ENCODE peak calls at places on chromosomes 6 and 20, in eight cellular contexts. One of them, this sample, is unnamed. For H3K9me3, the result is how much of the 10 kb centered on the place peaks cover.

GRCh38 chr6:84825461-84825860 is 61.1 kb upstream of the TBX18 start:
- DNase-seq in colonic mucosa: no peak
- DNase-seq in cardiac muscle cell: peak
- DNase-seq in CD8-positive, alpha-beta memory T cell: no peak
- DNase-seq in psoas muscle: no peak
- DNase-seq in adrenal gland: no peak
- DNase-seq in lower lobe of right lung: no peak
- DNase-seq in iPS DF 6.9: no peak
- DNase-seq in this sample: no peak

GRCh38 chr6:125377621-125378020 is 75.9 kb upstream of the HDDC2 start:
- DNase-seq in colonic mucosa: no peak
- DNase-seq in cardiac muscle cell: peak
- DNase-seq in CD8-positive, alpha-beta memory T cell: no peak
- DNase-seq in psoas muscle: no peak
- DNase-seq in adrenal gland: no peak
- DNase-seq in lower lobe of right lung: no peak
- DNase-seq in iPS DF 6.9: no peak
- DNase-seq in this sample: no peak

GRCh38 chr6:189676-190075 is 102.6 kb upstream of the DUSP22 start:
- DNase-seq in colonic mucosa: no peak
- DNase-seq in cardiac muscle cell: no peak
- DNase-seq in CD8-positive, alpha-beta memory T cell: no peak
- DNase-seq in psoas muscle: no peak
- DNase-seq in adrenal gland: no peak
- DNase-seq in lower lobe of right lung: peak
- DNase-seq in iPS DF 6.9: no peak
- DNase-seq in this sample: no peak

GRCh38 chr6:26311012-26311384 is 54.0 kb upstream of the BTN3A2 start:
- DNase-seq in colonic mucosa: peak
- DNase-seq in cardiac muscle cell: peak
- DNase-seq in CD8-positive, alpha-beta memory T cell: peak
- DNase-seq in psoas muscle: no peak
- DNase-seq in adrenal gland: peak
- DNase-seq in lower lobe of right lung: no peak
- DNase-seq in iPS DF 6.9: no peak
- DNase-seq in this sample: no peak

GRCh38 chr6:88843040-88843439 is 120.4 kb downstream of the RNGTT start:
- DNase-seq in colonic mucosa: no peak
- DNase-seq in cardiac muscle cell: peak
- DNase-seq in CD8-positive, alpha-beta memory T cell: no peak
- DNase-seq in psoas muscle: no peak
- DNase-seq in adrenal gland: no peak
- DNase-seq in lower lobe of right lung: no peak
- DNase-seq in iPS DF 6.9: no peak
- DNase-seq in this sample: no peak

GRCh38 chr6:157240960-157241311 is 82.4 kb downstream of the TMEM242 start:
- DNase-seq in colonic mucosa: no peak
- DNase-seq in cardiac muscle cell: no peak
- DNase-seq in CD8-positive, alpha-beta memory T cell: no peak
- DNase-seq in psoas muscle: no peak
- DNase-seq in adrenal gland: no peak
- DNase-seq in lower lobe of right lung: no peak
- DNase-seq in iPS DF 6.9: no peak
- DNase-seq in this sample: no peak

GRCh38 chr6:10416863-10417641 is 2.2 kb upstream of the TFAP2A start:
- DNase-seq in colonic mucosa: no peak
- DNase-seq in cardiac muscle cell: no peak
- DNase-seq in CD8-positive, alpha-beta memory T cell: no peak
- DNase-seq in psoas muscle: no peak
- DNase-seq in adrenal gland: no peak
- DNase-seq in lower lobe of right lung: peak
- DNase-seq in iPS DF 6.9: no peak
- DNase-seq in this sample: peak

GRCh38 chr20:59322813-59323469 is 22.5 kb downstream of the EDN3 start:
- DNase-seq in colonic mucosa: no peak
- DNase-seq in cardiac muscle cell: no peak
- DNase-seq in CD8-positive, alpha-beta memory T cell: no peak
- DNase-seq in psoas muscle: no peak
- DNase-seq in adrenal gland: no peak
- DNase-seq in lower lobe of right lung: no peak
- DNase-seq in iPS DF 6.9: no peak
- DNase-seq in this sample: no peak

GRCh38 chr6:103011605-103012004 is 1618.1 kb downstream of the GRIK2 start:
- DNase-seq in colonic mucosa: no peak
- DNase-seq in cardiac muscle cell: no peak
- DNase-seq in CD8-positive, alpha-beta memory T cell: no peak
- DNase-seq in psoas muscle: no peak
- DNase-seq in adrenal gland: no peak
- DNase-seq in lower lobe of right lung: no peak
- DNase-seq in iPS DF 6.9: no peak
- DNase-seq in this sample: no peak

GRCh38 chr6:84867521-84867920 is 103.1 kb upstream of the TBX18 start:
- DNase-seq in colonic mucosa: no peak
- DNase-seq in cardiac muscle cell: peak
- DNase-seq in CD8-positive, alpha-beta memory T cell: no peak
- DNase-seq in psoas muscle: no peak
- DNase-seq in adrenal gland: no peak
- DNase-seq in lower lobe of right lung: no peak
- DNase-seq in iPS DF 6.9: no peak
- DNase-seq in this sample: no peak

GRCh38 chr6:167576798-167577528 is 249.7 kb upstream of the AFDN start:
- DNase-seq in colonic mucosa: peak
- DNase-seq in cardiac muscle cell: no peak
- DNase-seq in CD8-positive, alpha-beta memory T cell: no peak
- DNase-seq in psoas muscle: no peak
- DNase-seq in adrenal gland: no peak
- DNase-seq in lower lobe of right lung: no peak
- DNase-seq in iPS DF 6.9: no peak
- DNase-seq in this sample: no peak

GRCh38 chr6:167574431-167575097 is 249.7 kb downstream of the TTLL2 start:
- DNase-seq in colonic mucosa: peak
- DNase-seq in cardiac muscle cell: peak
- DNase-seq in CD8-positive, alpha-beta memory T cell: no peak
- DNase-seq in psoas muscle: peak
- DNase-seq in adrenal gland: no peak
- DNase-seq in lower lobe of right lung: no peak
- DNase-seq in iPS DF 6.9: no peak
- DNase-seq in this sample: no peak

GRCh38 chr6:167573461-167574215 is 248.8 kb downstream of the TTLL2 start:
- DNase-seq in colonic mucosa: peak
- DNase-seq in cardiac muscle cell: peak
- DNase-seq in CD8-positive, alpha-beta memory T cell: no peak
- DNase-seq in psoas muscle: no peak
- DNase-seq in adrenal gland: no peak
- DNase-seq in lower lobe of right lung: no peak
- DNase-seq in iPS DF 6.9: no peak
- DNase-seq in this sample: peak

GRCh38 chr6:167576050-167576741 is 250.5 kb upstream of the AFDN start:
- DNase-seq in colonic mucosa: peak
- DNase-seq in cardiac muscle cell: no peak
- DNase-seq in CD8-positive, alpha-beta memory T cell: no peak
- DNase-seq in psoas muscle: no peak
- DNase-seq in adrenal gland: no peak
- DNase-seq in lower lobe of right lung: no peak
- DNase-seq in iPS DF 6.9: no peak
- DNase-seq in this sample: no peak

GRCh38 chr6:167575201-167575696 is 250.4 kb downstream of the TTLL2 start:
- DNase-seq in colonic mucosa: peak
- DNase-seq in cardiac muscle cell: peak
- DNase-seq in CD8-positive, alpha-beta memory T cell: no peak
- DNase-seq in psoas muscle: no peak
- DNase-seq in adrenal gland: no peak
- DNase-seq in lower lobe of right lung: no peak
- DNase-seq in iPS DF 6.9: no peak
- DNase-seq in this sample: no peak
- H3K4me3 ChIP-seq in colonic mucosa: no peak
- H3K4me3 ChIP-seq in cardiac muscle cell: no peak
- H3K4me3 ChIP-seq in CD8-positive, alpha-beta memory T cell: no peak
- H3K4me3 ChIP-seq in psoas muscle: peak
- H3K4me3 ChIP-seq in adrenal gland: no peak
- H3K4me3 ChIP-seq in lower lobe of right lung: no peak
- H3K4me3 ChIP-seq in iPS DF 6.9: no peak
- H3K4me3 ChIP-seq in this sample: no peak

GRCh38 chr20:5282561-5282960 is 34.2 kb downstream of the PROKR2 start:
- DNase-seq in colonic mucosa: no peak
- DNase-seq in cardiac muscle cell: no peak
- DNase-seq in CD8-positive, alpha-beta memory T cell: no peak
- DNase-seq in psoas muscle: no peak
- DNase-seq in adrenal gland: no peak
- DNase-seq in lower lobe of right lung: no peak
- DNase-seq in iPS DF 6.9: no peak
- DNase-seq in this sample: no peak
- H3K9me3 ChIP-seq in colonic mucosa: under half
- H3K9me3 ChIP-seq in cardiac muscle cell: under half
- H3K9me3 ChIP-seq in CD8-positive, alpha-beta memory T cell: under half
- H3K9me3 ChIP-seq in psoas muscle: under half
- H3K9me3 ChIP-seq in adrenal gland: under half
- H3K9me3 ChIP-seq in lower lobe of right lung: under half
- H3K9me3 ChIP-seq in iPS DF 6.9: under half
- H3K9me3 ChIP-seq in this sample: under half

GRCh38 chr6:43231053-43231452 is 1.8 kb upstream of the DNPH1 start:
- DNase-seq in colonic mucosa: no peak
- DNase-seq in cardiac muscle cell: no peak
- DNase-seq in CD8-positive, alpha-beta memory T cell: no peak
- DNase-seq in psoas muscle: peak
- DNase-seq in adrenal gland: no peak
- DNase-seq in lower lobe of right lung: no peak
- DNase-seq in iPS DF 6.9: no peak
- DNase-seq in this sample: no peak

GRCh38 chr6:43231735-43232450 is 2.6 kb upstream of the DNPH1 start:
- DNase-seq in colonic mucosa: no peak
- DNase-seq in cardiac muscle cell: no peak
- DNase-seq in CD8-positive, alpha-beta memory T cell: no peak
- DNase-seq in psoas muscle: no peak
- DNase-seq in adrenal gland: no peak
- DNase-seq in lower lobe of right lung: no peak
- DNase-seq in iPS DF 6.9: no peak
- DNase-seq in this sample: no peak

GRCh38 chr6:43226192-43226851 is 3.0 kb downstream of the DNPH1 start:
- DNase-seq in colonic mucosa: no peak
- DNase-seq in cardiac muscle cell: no peak
- DNase-seq in CD8-positive, alpha-beta memory T cell: no peak
- DNase-seq in psoas muscle: peak
- DNase-seq in adrenal gland: no peak
- DNase-seq in lower lobe of right lung: no peak
- DNase-seq in iPS DF 6.9: no peak
- DNase-seq in this sample: no peak

GRCh38 chr6:43228951-43229802 is at the start of gene DNPH1:
- DNase-seq in colonic mucosa: peak
- DNase-seq in cardiac muscle cell: peak
- DNase-seq in CD8-positive, alpha-beta memory T cell: peak
- DNase-seq in psoas muscle: peak
- DNase-seq in adrenal gland: peak
- DNase-seq in lower lobe of right lung: peak
- DNase-seq in iPS DF 6.9: peak
- DNase-seq in this sample: peak

GRCh38 chr6:43229803-43230239 is 540 bp upstream of the DNPH1 start:
- DNase-seq in colonic mucosa: no peak
- DNase-seq in cardiac muscle cell: no peak
- DNase-seq in CD8-positive, alpha-beta memory T cell: no peak
- DNase-seq in psoas muscle: no peak
- DNase-seq in adrenal gland: no peak
- DNase-seq in lower lobe of right lung: no peak
- DNase-seq in iPS DF 6.9: no peak
- DNase-seq in this sample: no peak
- H3K4me3 ChIP-seq in colonic mucosa: no peak
- H3K4me3 ChIP-seq in cardiac muscle cell: no peak
- H3K4me3 ChIP-seq in CD8-positive, alpha-beta memory T cell: peak
- H3K4me3 ChIP-seq in psoas muscle: peak
- H3K4me3 ChIP-seq in adrenal gland: no peak
- H3K4me3 ChIP-seq in lower lobe of right lung: peak
- H3K4me3 ChIP-seq in iPS DF 6.9: no peak
- H3K4me3 ChIP-seq in this sample: no peak

DNA sequence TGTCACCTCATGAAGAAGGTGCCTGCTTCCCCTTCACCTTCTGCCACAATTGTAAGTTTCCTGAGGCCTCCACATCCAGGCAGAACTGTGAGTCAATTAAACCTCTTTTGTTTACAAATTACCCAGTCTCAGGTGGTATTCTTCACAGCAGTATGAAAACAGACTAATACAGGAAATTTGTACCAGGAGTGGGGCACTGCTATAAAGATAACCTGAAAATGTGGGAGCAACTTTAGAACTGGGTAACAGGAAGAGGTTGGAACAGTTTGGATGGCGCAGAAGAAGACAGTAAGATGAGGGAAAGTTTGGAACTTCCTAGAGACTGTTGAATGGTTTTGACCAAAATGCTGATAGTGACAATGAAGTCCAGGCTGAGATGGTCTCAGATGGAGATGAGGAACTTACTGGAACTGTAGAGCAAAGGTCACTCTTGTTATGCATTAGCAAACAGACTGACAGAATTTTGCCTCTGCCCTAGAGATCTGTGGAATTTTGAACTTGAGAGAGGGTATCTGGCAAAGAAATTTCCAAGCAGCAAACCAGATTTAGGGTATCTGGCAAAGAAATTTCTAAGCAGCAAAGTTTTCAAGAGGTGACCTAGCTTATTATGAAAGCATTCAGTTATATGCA is 23.5 kb upstream of the COL21A1 start:
- DNase-seq in colonic mucosa: no peak
- DNase-seq in cardiac muscle cell: no peak
- DNase-seq in CD8-positive, alpha-beta memory T cell: no peak
- DNase-seq in psoas muscle: no peak
- DNase-seq in adrenal gland: no peak
- DNase-seq in lower lobe of right lung: no peak
- DNase-seq in iPS DF 6.9: no peak
- DNase-seq in this sample: no peak
- H3K9me3 ChIP-seq in colonic mucosa: under half
- H3K9me3 ChIP-seq in cardiac muscle cell: under half
- H3K9me3 ChIP-seq in CD8-positive, alpha-beta memory T cell: under half
- H3K9me3 ChIP-seq in psoas muscle: under half
- H3K9me3 ChIP-seq in adrenal gland: under half
- H3K9me3 ChIP-seq in lower lobe of right lung: under half
- H3K9me3 ChIP-seq in iPS DF 6.9: under half
- H3K9me3 ChIP-seq in this sample: under half

GRCh38 chr6:19231878-19232519 is 605.2 kb upstream of the ID4 start:
- DNase-seq in colonic mucosa: no peak
- DNase-seq in cardiac muscle cell: no peak
- DNase-seq in CD8-positive, alpha-beta memory T cell: no peak
- DNase-seq in psoas muscle: no peak
- DNase-seq in adrenal gland: no peak
- DNase-seq in lower lobe of right lung: no peak
- DNase-seq in iPS DF 6.9: no peak
- DNase-seq in this sample: no peak
- H3K4me3 ChIP-seq in colonic mucosa: no peak
- H3K4me3 ChIP-seq in cardiac muscle cell: no peak
- H3K4me3 ChIP-seq in CD8-positive, alpha-beta memory T cell: no peak
- H3K4me3 ChIP-seq in psoas muscle: no peak
- H3K4me3 ChIP-seq in adrenal gland: no peak
- H3K4me3 ChIP-seq in lower lobe of right lung: no peak
- H3K4me3 ChIP-seq in iPS DF 6.9: no peak
- H3K4me3 ChIP-seq in this sample: no peak

This sample was measured in left lung.